ENCODE peak calls at places on chromosome 2, in ten cellular contexts. One of them, this sample, is unnamed.

GRCh38 chr2:207073791-207074678 is 91.7 kb downstream of the KLF7 start:
- DNase-seq in fibroblast of mammary gland: peak; percentile 29
- DNase-seq in kidney epithelial cell: no peak
- DNase-seq in left ventricle myocardium inferior: no peak
- DNase-seq in GM06990: peak; percentile 11
- DNase-seq in AG09309: no peak
- DNase-seq in brain microvascular endothelial cell: no peak
- DNase-seq in nephron progenitor cell: no peak
- DNase-seq in PC-9: no peak
- DNase-seq in cardiac muscle cell: no peak
- DNase-seq in this sample: no peak

GRCh38 chr2:240410808-240411207 is 24.7 kb upstream of the GPC1 start:
- DNase-seq in nephron progenitor cell: no peak
- DNase-seq in left ventricle myocardium inferior: no peak
- DNase-seq in brain microvascular endothelial cell: no peak
- DNase-seq in GM06990: no peak
- DNase-seq in AG09309: no peak
- DNase-seq in fibroblast of mammary gland: no peak
- DNase-seq in cardiac muscle cell: no peak
- DNase-seq in kidney epithelial cell: no peak
- DNase-seq in PC-9: no peak
- DNase-seq in this sample: no peak

GRCh38 chr2:166653185-166653813 is 159.2 kb upstream of the SCN7A start:
- DNase-seq in cardiac muscle cell: no peak
- DNase-seq in PC-9: no peak
- DNase-seq in fibroblast of mammary gland: peak; percentile 43
- DNase-seq in kidney epithelial cell: no peak
- DNase-seq in AG09309: no peak
- DNase-seq in brain microvascular endothelial cell: peak; percentile 56
- DNase-seq in nephron progenitor cell: no peak
- DNase-seq in GM06990: no peak
- DNase-seq in left ventricle myocardium inferior: no peak
- DNase-seq in this sample: no peak

GRCh38 chr2:209097168-209097567 is 326.7 kb upstream of the MAP2 start:
- DNase-seq in GM06990: no peak
- DNase-seq in cardiac muscle cell: no peak
- DNase-seq in fibroblast of mammary gland: no peak
- DNase-seq in PC-9: no peak
- DNase-seq in left ventricle myocardium inferior: no peak
- DNase-seq in AG09309: no peak
- DNase-seq in kidney epithelial cell: no peak
- DNase-seq in brain microvascular endothelial cell: no peak
- DNase-seq in nephron progenitor cell: no peak
- DNase-seq in this sample: no peak

GRCh38 chr2:67374481-67374880 is 22.7 kb upstream of the ETAA1 start:
- DNase-seq in kidney epithelial cell: no peak
- DNase-seq in AG09309: no peak
- DNase-seq in PC-9: no peak
- DNase-seq in fibroblast of mammary gland: no peak
- DNase-seq in left ventricle myocardium inferior: no peak
- DNase-seq in brain microvascular endothelial cell: no peak
- DNase-seq in nephron progenitor cell: no peak
- DNase-seq in GM06990: no peak
- DNase-seq in cardiac muscle cell: no peak
- DNase-seq in this sample: no peak

GRCh38 chr2:190649798-190650390 is 1.0 kb downstream of the NAB1 start:
- DNase-seq in PC-9: no peak
- DNase-seq in GM06990: no peak
- DNase-seq in left ventricle myocardium inferior: no peak
- DNase-seq in AG09309: no peak
- DNase-seq in nephron progenitor cell: peak; percentile 8
- DNase-seq in kidney epithelial cell: no peak
- DNase-seq in cardiac muscle cell: peak; percentile 36
- DNase-seq in brain microvascular endothelial cell: no peak
- DNase-seq in fibroblast of mammary gland: no peak
- DNase-seq in this sample: no peak

GRCh38 chr2:37090019-37090477 is 5.7 kb downstream of the GPATCH11 start:
- DNase-seq in kidney epithelial cell: no peak
- DNase-seq in PC-9: no peak
- DNase-seq in AG09309: no peak
- DNase-seq in cardiac muscle cell: no peak
- DNase-seq in left ventricle myocardium inferior: no peak
- DNase-seq in nephron progenitor cell: no peak
- DNase-seq in brain microvascular endothelial cell: no peak
- DNase-seq in fibroblast of mammary gland: no peak
- DNase-seq in GM06990: peak; percentile 63
- DNase-seq in this sample: no peak

GRCh38 chr2:31008571-31009114 is 129.6 kb downstream of the GALNT14 start:
- DNase-seq in brain microvascular endothelial cell: no peak
- DNase-seq in AG09309: no peak
- DNase-seq in PC-9: no peak
- DNase-seq in left ventricle myocardium inferior: no peak
- DNase-seq in GM06990: no peak
- DNase-seq in nephron progenitor cell: peak; percentile 81
- DNase-seq in kidney epithelial cell: no peak
- DNase-seq in fibroblast of mammary gland: no peak
- DNase-seq in cardiac muscle cell: no peak
- DNase-seq in this sample: no peak

GRCh38 chr2:10362096-10362897 is 59.6 kb downstream of the HPCAL1 start:
- DNase-seq in left ventricle myocardium inferior: no peak
- DNase-seq in nephron progenitor cell: no peak
- DNase-seq in brain microvascular endothelial cell: no peak
- DNase-seq in cardiac muscle cell: no peak
- DNase-seq in GM06990: no peak
- DNase-seq in AG09309: no peak
- DNase-seq in fibroblast of mammary gland: no peak
- DNase-seq in kidney epithelial cell: no peak
- DNase-seq in PC-9: no peak
- DNase-seq in this sample: no peak

GRCh38 chr2:10360460-10361219 is 57.9 kb downstream of the HPCAL1 start:
- DNase-seq in fibroblast of mammary gland: no peak
- DNase-seq in brain microvascular endothelial cell: no peak
- DNase-seq in cardiac muscle cell: no peak
- DNase-seq in AG09309: no peak
- DNase-seq in PC-9: no peak
- DNase-seq in left ventricle myocardium inferior: no peak
- DNase-seq in GM06990: no peak
- DNase-seq in nephron progenitor cell: no peak
- DNase-seq in kidney epithelial cell: no peak
- DNase-seq in this sample: no peak

GRCh38 chr2:10363861-10364610 is 61.3 kb downstream of the HPCAL1 start:
- DNase-seq in fibroblast of mammary gland: no peak
- DNase-seq in brain microvascular endothelial cell: no peak
- DNase-seq in AG09309: no peak
- DNase-seq in nephron progenitor cell: no peak
- DNase-seq in left ventricle myocardium inferior: no peak
- DNase-seq in kidney epithelial cell: no peak
- DNase-seq in PC-9: no peak
- DNase-seq in GM06990: no peak
- DNase-seq in cardiac muscle cell: no peak
- DNase-seq in this sample: no peak

GRCh38 chr2:10361220-10361588 is 58.5 kb downstream of the HPCAL1 start:
- DNase-seq in GM06990: no peak
- DNase-seq in kidney epithelial cell: no peak
- DNase-seq in nephron progenitor cell: no peak
- DNase-seq in AG09309: no peak
- DNase-seq in left ventricle myocardium inferior: no peak
- DNase-seq in PC-9: no peak
- DNase-seq in brain microvascular endothelial cell: no peak
- DNase-seq in cardiac muscle cell: no peak
- DNase-seq in fibroblast of mammary gland: peak; percentile 31
- DNase-seq in this sample: no peak

DNA sequence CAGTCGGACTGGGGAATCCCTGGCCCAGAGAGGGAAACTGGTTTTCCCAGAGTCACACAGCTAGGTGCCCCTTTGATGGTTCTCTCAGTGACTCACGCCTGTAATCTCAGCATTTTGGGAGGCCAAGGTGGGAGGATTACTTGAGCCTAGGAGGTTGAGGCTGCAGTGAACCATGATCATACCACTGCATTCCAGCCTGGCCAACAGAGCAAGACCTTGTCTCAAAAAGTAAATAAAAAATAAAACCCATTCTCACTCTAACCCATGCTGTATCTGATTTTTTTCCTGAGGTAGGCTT is 60.1 kb downstream of the HPCAL1 start:
- DNase-seq in brain microvascular endothelial cell: no peak
- DNase-seq in cardiac muscle cell: no peak
- DNase-seq in nephron progenitor cell: no peak
- DNase-seq in AG09309: no peak
- DNase-seq in PC-9: no peak
- DNase-seq in left ventricle myocardium inferior: no peak
- DNase-seq in kidney epithelial cell: no peak
- DNase-seq in fibroblast of mammary gland: no peak
- DNase-seq in GM06990: no peak
- DNase-seq in this sample: no peak
- TF ChIP-seq CTCF in brain microvascular endothelial cell: no peak
- TF ChIP-seq CTCF in cardiac muscle cell: no peak
- TF ChIP-seq CTCF in nephron progenitor cell: no peak
- TF ChIP-seq CTCF in AG09309: no peak
- TF ChIP-seq CTCF in PC-9: no peak
- TF ChIP-seq CTCF in left ventricle myocardium inferior: no peak
- TF ChIP-seq CTCF in kidney epithelial cell: no peak
- TF ChIP-seq CTCF in fibroblast of mammary gland: no peak
- TF ChIP-seq CTCF in GM06990: no peak
- TF ChIP-seq CTCF in this sample: no peak

GRCh38 chr2:241940329-241940728 is 70.8 kb downstream of the RTP5 start:
- DNase-seq in fibroblast of mammary gland: peak; percentile 9
- DNase-seq in AG09309: no peak
- DNase-seq in nephron progenitor cell: no peak
- DNase-seq in kidney epithelial cell: no peak
- DNase-seq in GM06990: no peak
- DNase-seq in cardiac muscle cell: no peak
- DNase-seq in brain microvascular endothelial cell: no peak
- DNase-seq in left ventricle myocardium inferior: no peak
- DNase-seq in PC-9: no peak
- DNase-seq in this sample: no peak
- TF ChIP-seq CTCF in fibroblast of mammary gland: peak; percentile 28
- TF ChIP-seq CTCF in AG09309: peak; percentile 21
- TF ChIP-seq CTCF in nephron progenitor cell: no peak
- TF ChIP-seq CTCF in kidney epithelial cell: no peak
- TF ChIP-seq CTCF in GM06990: peak; percentile 27
- TF ChIP-seq CTCF in cardiac muscle cell: peak; percentile 23
- TF ChIP-seq CTCF in brain microvascular endothelial cell: peak; percentile 56
- TF ChIP-seq CTCF in left ventricle myocardium inferior: peak; percentile 20
- TF ChIP-seq CTCF in PC-9: peak; percentile 76
- TF ChIP-seq CTCF in this sample: no peak

GRCh38 chr2:12419803-12420202 is 296.9 kb upstream of the TRIB2 start:
- DNase-seq in GM06990: no peak
- DNase-seq in brain microvascular endothelial cell: no peak
- DNase-seq in nephron progenitor cell: no peak
- DNase-seq in PC-9: no peak
- DNase-seq in kidney epithelial cell: no peak
- DNase-seq in AG09309: no peak
- DNase-seq in left ventricle myocardium inferior: no peak
- DNase-seq in cardiac muscle cell: no peak
- DNase-seq in fibroblast of mammary gland: no peak
- DNase-seq in this sample: no peak

GRCh38 chr2:12417811-12418210 is 298.9 kb upstream of the TRIB2 start:
- DNase-seq in PC-9: no peak
- DNase-seq in left ventricle myocardium inferior: no peak
- DNase-seq in brain microvascular endothelial cell: no peak
- DNase-seq in fibroblast of mammary gland: peak; percentile 26
- DNase-seq in nephron progenitor cell: no peak
- DNase-seq in cardiac muscle cell: no peak
- DNase-seq in AG09309: no peak
- DNase-seq in GM06990: no peak
- DNase-seq in kidney epithelial cell: no peak
- DNase-seq in this sample: no peak

GRCh38 chr2:12412898-12413305 is 303.8 kb upstream of the TRIB2 start:
- DNase-seq in kidney epithelial cell: no peak
- DNase-seq in brain microvascular endothelial cell: peak; percentile 94
- DNase-seq in cardiac muscle cell: no peak
- DNase-seq in fibroblast of mammary gland: no peak
- DNase-seq in GM06990: peak; percentile 56
- DNase-seq in left ventricle myocardium inferior: no peak
- DNase-seq in PC-9: peak; percentile 50
- DNase-seq in AG09309: no peak
- DNase-seq in nephron progenitor cell: no peak
- DNase-seq in this sample: no peak

GRCh38 chr2:12421061-12421460 is 295.7 kb upstream of the TRIB2 start:
- DNase-seq in left ventricle myocardium inferior: no peak
- DNase-seq in GM06990: no peak
- DNase-seq in kidney epithelial cell: no peak
- DNase-seq in nephron progenitor cell: no peak
- DNase-seq in brain microvascular endothelial cell: no peak
- DNase-seq in AG09309: no peak
- DNase-seq in PC-9: no peak
- DNase-seq in fibroblast of mammary gland: no peak
- DNase-seq in cardiac muscle cell: no peak
- DNase-seq in this sample: no peak

DNA sequence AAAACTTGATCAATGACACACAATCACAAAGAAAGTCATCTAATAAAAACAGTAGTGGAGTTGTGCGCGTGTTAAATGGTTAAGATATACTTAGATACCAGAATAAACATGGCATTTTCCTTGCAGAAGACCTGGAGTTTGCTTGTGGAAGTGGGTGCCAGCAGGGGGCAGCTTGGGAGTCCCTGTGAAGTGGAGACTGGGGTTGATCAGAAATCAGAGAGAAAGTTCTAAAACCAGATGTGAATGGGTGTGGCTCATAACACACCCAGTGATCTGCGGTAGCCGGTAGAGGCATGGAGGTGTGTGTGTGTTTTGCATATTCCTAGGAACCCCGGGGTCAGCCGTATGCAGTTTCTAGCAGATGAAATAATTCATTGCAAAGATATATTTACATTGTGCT is 300.1 kb upstream of the TRIB2 start:
- DNase-seq in cardiac muscle cell: no peak
- DNase-seq in fibroblast of mammary gland: peak; percentile 75
- DNase-seq in nephron progenitor cell: no peak
- DNase-seq in GM06990: no peak
- DNase-seq in brain microvascular endothelial cell: peak; percentile 50
- DNase-seq in AG09309: peak; percentile 32
- DNase-seq in PC-9: no peak
- DNase-seq in kidney epithelial cell: no peak
- DNase-seq in left ventricle myocardium inferior: peak; percentile 50
- DNase-seq in this sample: peak; percentile 21
- TF ChIP-seq CTCF in cardiac muscle cell: peak; percentile 47
- TF ChIP-seq CTCF in fibroblast of mammary gland: peak; percentile 71
- TF ChIP-seq CTCF in nephron progenitor cell: peak; percentile 14
- TF ChIP-seq CTCF in GM06990: peak; percentile 54
- TF ChIP-seq CTCF in brain microvascular endothelial cell: peak; percentile 76
- TF ChIP-seq CTCF in AG09309: peak; percentile 68
- TF ChIP-seq CTCF in PC-9: peak; percentile 38
- TF ChIP-seq CTCF in kidney epithelial cell: peak; percentile 41
- TF ChIP-seq CTCF in left ventricle myocardium inferior: peak; percentile 70
- TF ChIP-seq CTCF in this sample: no peak

DNA sequence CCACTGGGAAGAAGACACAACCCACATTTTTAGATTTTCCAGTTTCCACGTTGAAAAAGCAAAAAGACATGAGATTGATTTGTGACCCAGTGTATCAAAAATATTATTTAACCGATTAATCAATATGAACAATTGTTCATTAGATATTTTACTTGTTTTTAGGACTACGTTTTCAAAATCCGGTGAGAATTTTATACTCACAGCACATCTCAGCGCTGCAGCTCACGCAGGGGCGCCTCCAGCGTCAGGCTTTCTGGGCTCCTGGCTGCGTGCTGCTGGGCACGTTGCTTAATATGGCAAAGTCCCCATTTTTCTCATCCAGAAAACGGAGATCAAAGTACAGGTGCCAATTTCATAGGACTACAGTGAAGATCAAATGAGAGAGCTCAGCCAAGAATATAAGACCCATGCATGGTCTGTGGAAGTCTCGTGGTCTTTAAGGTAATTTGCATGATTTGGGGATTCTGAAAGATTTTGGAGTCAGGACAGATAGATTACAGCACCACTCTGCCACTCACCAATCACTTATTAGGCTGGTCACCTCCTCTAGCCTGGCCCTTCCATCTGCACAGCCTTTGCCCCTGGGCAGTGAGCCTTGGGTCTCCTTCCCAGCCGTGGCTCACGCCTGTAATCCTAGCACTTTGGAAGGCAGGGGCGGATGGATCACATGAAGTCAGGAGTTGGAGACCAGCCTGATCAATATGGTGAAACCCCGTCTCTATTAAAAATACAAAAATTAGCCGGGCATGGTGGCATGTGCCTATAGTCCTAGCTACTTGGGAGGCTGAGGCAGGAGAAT is 36.2 kb downstream of the PTPN18 start:
- DNase-seq in nephron progenitor cell: peak; percentile 29
- DNase-seq in brain microvascular endothelial cell: no peak
- DNase-seq in kidney epithelial cell: no peak
- DNase-seq in cardiac muscle cell: peak; percentile 45
- DNase-seq in AG09309: no peak
- DNase-seq in left ventricle myocardium inferior: no peak
- DNase-seq in GM06990: no peak
- DNase-seq in fibroblast of mammary gland: no peak
- DNase-seq in PC-9: peak; percentile 30
- DNase-seq in this sample: no peak
- TF ChIP-seq CTCF in nephron progenitor cell: no peak
- TF ChIP-seq CTCF in brain microvascular endothelial cell: peak; percentile 34
- TF ChIP-seq CTCF in kidney epithelial cell: no peak
- TF ChIP-seq CTCF in cardiac muscle cell: peak; percentile 16
- TF ChIP-seq CTCF in AG09309: no peak
- TF ChIP-seq CTCF in left ventricle myocardium inferior: no peak
- TF ChIP-seq CTCF in GM06990: peak; percentile 2
- TF ChIP-seq CTCF in fibroblast of mammary gland: no peak
- TF ChIP-seq CTCF in PC-9: no peak
- TF ChIP-seq CTCF in this sample: no peak